ENCODE peak calls at places on chromosomes 2 and 18, in six cellular contexts. N, C, S, Q, M and R are unnamed samples.

GRCh38 chr2:3626118-3626816 is 31.4 kb downstream of the COLEC11 start:
- DNase-seq in Q (no peak), N (peak), S (peak), M (no peak), C (peak), R (no peak)

GRCh38 chr18:78123926-78124797 is 855.5 kb upstream of the SALL3 start:
- DNase-seq in M (no peak), Q (no peak), N (peak), C (no peak), S (no peak), R (no peak)

GRCh38 chr2:163808406-163808805 is 72.6 kb upstream of the FIGN start:
- DNase-seq in M (no peak), N (no peak), S (no peak), C (no peak), Q (no peak), R (no peak)

GRCh38 chr2:212949786-212950185 is 201.6 kb downstream of the IKZF2 start:
- DNase-seq in N (no peak), C (peak), M (no peak), S (no peak), Q (no peak), R (no peak)

GRCh38 chr18:7273301-7273911 is 42.5 kb downstream of the LRRC30 start:
- DNase-seq in S (peak), N (peak), Q (peak), M (no peak), C (no peak), R (no peak)

GRCh38 chr2:25228848-25229674 is 60.7 kb upstream of the POMC start:
- DNase-seq in Q (peak), M (peak), N (no peak), C (peak), S (peak), R (peak)

GRCh38 chr2:132383956-132384355 is 32.6 kb upstream of the GPR39 start:
- DNase-seq in Q (no peak), N (no peak), S (no peak), C (no peak), M (peak), R (no peak)

GRCh38 chr2:42935692-42936631 is 143.6 kb upstream of the HAAO start:
- DNase-seq in M (no peak), S (no peak), N (no peak), C (no peak), Q (no peak), R (no peak)

GRCh38 chr2:13227543-13227942 is 510.8 kb downstream of the TRIB2 start:
- DNase-seq in Q (no peak), M (no peak), S (no peak), C (no peak), N (no peak), R (no peak)

GRCh38 chr18:3321133-3321812 is 59.3 kb downstream of the MYL12B start:
- DNase-seq in C (no peak), M (peak), S (no peak), Q (peak), N (no peak), R (no peak)

DNA sequence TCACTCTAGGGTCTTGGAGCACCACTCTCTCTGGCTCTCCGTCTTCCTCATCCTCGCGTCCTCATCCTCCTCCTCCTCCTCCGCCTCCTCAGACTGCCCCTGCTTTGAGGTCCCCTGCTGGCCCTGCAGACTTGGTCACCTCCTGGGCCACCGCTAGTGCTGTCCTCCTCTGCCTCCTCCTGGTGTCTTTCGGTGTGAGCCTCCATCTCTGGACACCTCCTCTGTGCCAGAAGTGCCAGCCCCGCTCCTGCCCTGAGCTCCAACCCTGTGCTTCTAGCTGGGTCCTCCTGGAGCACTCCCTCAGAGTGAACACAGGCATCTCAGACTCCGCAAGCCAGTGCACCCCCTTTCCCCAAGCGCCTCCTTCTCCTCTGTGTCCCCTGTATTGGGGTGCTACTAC is 45.8 kb upstream of the CNGA3 start:
- DNase-seq in S (no peak), M (no peak), C (no peak), N (no peak), Q (no peak), R (no peak)
- TF ChIP-seq CTCF in S (no peak), M (peak), C (no peak), N (no peak), Q (no peak), R (no peak)

GRCh38 chr18:75660932-75661331 is 233.4 kb upstream of the SMIM21 start:
- DNase-seq in S (no peak), N (no peak), M (no peak), Q (no peak), C (no peak), R (no peak)

GRCh38 chr18:75659535-75660023 is 232.1 kb upstream of the SMIM21 start:
- DNase-seq in C (no peak), S (no peak), Q (no peak), M (no peak), N (no peak), R (no peak)

GRCh38 chr18:75656035-75656434 is 228.5 kb upstream of the SMIM21 start:
- DNase-seq in M (no peak), S (no peak), Q (no peak), N (no peak), C (no peak), R (no peak)

GRCh38 chr18:75654928-75655745 is 227.6 kb upstream of the SMIM21 start:
- DNase-seq in C (no peak), Q (no peak), N (no peak), S (no peak), M (no peak), R (no peak)

GRCh38 chr18:75658330-75658729 is 230.8 kb upstream of the SMIM21 start:
- DNase-seq in N (no peak), C (no peak), M (no peak), Q (no peak), S (no peak), R (no peak)
- H3K4me3 ChIP-seq in N (no peak), C (no peak), M (no peak), Q (no peak), S (no peak), R (no peak)

DNA sequence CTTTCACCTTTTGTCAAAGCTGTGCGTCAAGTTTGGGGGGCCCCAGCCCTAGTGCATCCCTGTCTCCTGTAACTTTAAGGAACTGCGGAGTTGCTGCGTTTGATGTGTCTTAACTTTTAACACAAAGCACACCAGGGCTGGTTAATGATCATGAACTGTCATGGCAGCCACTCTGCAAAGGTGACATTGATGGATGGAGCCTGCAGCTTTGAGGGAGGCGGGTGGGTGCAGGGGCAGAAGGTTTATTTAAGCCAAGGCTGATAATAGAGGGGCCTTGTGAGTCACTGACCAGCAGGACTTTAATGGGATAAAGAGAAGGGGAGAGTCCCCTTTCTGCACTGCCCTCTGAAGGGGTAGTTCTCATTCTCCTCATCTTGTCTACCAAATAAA is 190.2 kb upstream of the GATA6 start:
- DNase-seq in Q (no peak), M (no peak), C (peak), N (no peak), S (no peak), R (peak)
- TF ChIP-seq CTCF in Q (no peak), M (no peak), C (no peak), N (no peak), S (no peak), R (no peak)

DNA sequence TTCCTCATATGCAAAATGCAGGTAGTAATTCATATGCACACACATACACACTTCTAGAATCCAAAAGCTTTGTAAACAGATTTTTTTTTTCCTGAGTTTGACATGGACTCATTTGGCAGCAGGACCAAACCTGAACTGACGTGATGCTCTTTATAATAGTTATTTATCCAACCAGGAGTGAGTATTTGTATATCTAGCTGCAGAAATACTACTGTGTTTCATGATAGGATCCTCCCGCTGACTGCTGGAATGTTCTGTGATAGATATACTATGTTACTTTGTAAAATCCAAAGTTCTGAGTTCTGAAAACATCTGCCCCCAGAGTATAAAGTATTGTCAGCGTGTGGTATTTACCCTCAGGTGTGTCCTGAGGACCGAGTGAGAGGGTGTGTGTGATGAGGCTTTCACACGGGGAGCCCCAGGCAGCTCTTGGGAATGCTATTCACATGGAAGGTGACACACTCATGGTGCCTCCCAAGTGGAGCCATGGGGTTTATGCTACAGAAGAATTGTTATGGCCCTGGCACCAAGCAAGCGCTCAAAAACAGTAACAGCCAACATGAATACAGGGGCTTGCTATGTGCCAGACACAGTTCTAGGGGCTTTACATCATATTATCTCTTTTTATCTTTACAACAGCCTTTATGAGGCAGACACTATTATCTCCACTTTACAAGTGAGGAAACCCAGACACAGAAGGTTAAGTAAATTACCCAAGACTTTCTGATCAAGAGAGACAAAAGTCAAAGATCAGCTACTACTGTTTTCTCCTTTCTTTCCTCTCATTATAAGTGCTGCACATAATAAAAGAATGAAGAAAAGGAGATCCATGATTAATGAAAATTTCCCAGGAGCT is 16.7 kb upstream of the TXNDC2 start:
- DNase-seq in S (no peak), Q (no peak), M (peak), N (no peak), C (no peak), R (no peak)
- H3K4me3 ChIP-seq in S (no peak), Q (no peak), M (no peak), N (no peak), C (no peak), R (no peak)